ENCODE peak calls at places on chromosomes 2 and 18, in seven cellular contexts. U, K, M, B, Y, I and H are unnamed samples.

GRCh38 chr2:132773331-132773730 is 103.3 kb upstream of the LYPD1 start:
- DNase-seq in I (no peak), U (no peak), Y (no peak), B (no peak), M (no peak), K (no peak), H (no peak)

GRCh38 chr2:81196933-81197628 is 892.5 kb upstream of the LRRTM1 start:
- DNase-seq in K (no peak), I (no peak), M (no peak), Y (peak; percentile 65), B (no peak), U (no peak), H (no peak)

GRCh38 chr2:132668986-132669853 is 785 bp downstream of the LYPD1 start:
- DNase-seq in U (no peak), M (no peak), K (peak; percentile 72), I (peak; percentile 32), Y (peak; percentile 82), B (no peak), H (no peak)

GRCh38 chr2:209476367-209477191 is 52.7 kb downstream of the MAP2 start:
- DNase-seq in I (peak; percentile 4), B (no peak), M (no peak), K (no peak), U (no peak), Y (no peak), H (no peak)

GRCh38 chr2:123953848-123954247 is 71.2 kb upstream of the CNTNAP5 start:
- DNase-seq in U (no peak), Y (no peak), M (no peak), K (no peak), I (no peak), B (no peak), H (no peak)

GRCh38 chr2:30113617-30114293 is 33.1 kb upstream of the YPEL5 start:
- DNase-seq in M (peak; percentile 43), I (no peak), B (no peak), K (no peak), U (no peak), Y (no peak), H (no peak)

GRCh38 chr2:132038179-132038882 is 123.4 kb downstream of the ANKRD30BL start:
- DNase-seq in M (no peak), U (no peak), K (peak; percentile 72), Y (peak; percentile 78), I (peak; percentile 10), B (peak; percentile 8), H (no peak)

GRCh38 chr2:109185801-109186570 is 57.0 kb downstream of the SH3RF3 start:
- DNase-seq in B (no peak), U (no peak), Y (peak; percentile 86), M (no peak), I (no peak), K (no peak), H (no peak)

GRCh38 chr2:10283106-10284062 is 19.3 kb upstream of the HPCAL1 start:
- DNase-seq in M (peak; percentile 98), U (peak; percentile 88), Y (no peak), I (no peak), K (peak; percentile 63), B (no peak), H (no peak)

GRCh38 chr2:50491541-50492114 is 540.3 kb downstream of the NRXN1 start:
- DNase-seq in K (peak; percentile 33), M (peak; percentile 15), Y (no peak), U (peak; percentile 12), I (peak; percentile 52), B (peak; percentile 2), H (no peak)

GRCh38 chr2:101446869-101447268 is 28.0 kb downstream of the RFX8 start:
- DNase-seq in I (no peak), U (no peak), Y (no peak), K (no peak), B (no peak), M (no peak), H (no peak)

GRCh38 chr18:69838620-69839411 is 108.9 kb downstream of the CD226 start:
- DNase-seq in M (peak; percentile 5), K (peak; percentile 12), U (peak; percentile 90), I (no peak), B (peak; percentile 8), Y (no peak), H (no peak)

GRCh38 chr2:178807227-178808008 is at the start of gene TTN:
- DNase-seq in M (no peak), I (peak; percentile 93), K (no peak), U (no peak), Y (no peak), B (no peak), H (no peak)

GRCh38 chr2:233414777-233415570 is 60.7 kb downstream of the DGKD start:
- DNase-seq in K (no peak), U (peak; percentile 43), I (no peak), M (no peak), B (no peak), Y (no peak), H (no peak)

GRCh38 chr18:6683112-6683876 is 46.2 kb upstream of the ARHGAP28 start:
- DNase-seq in B (no peak), M (no peak), Y (peak; percentile 91), K (no peak), U (no peak), I (no peak), H (no peak)

GRCh38 chr18:23493654-23494053 is 9.7 kb upstream of the RMC1 start:
- DNase-seq in I (no peak), M (no peak), B (no peak), U (no peak), K (peak; percentile 93), Y (no peak), H (no peak)

GRCh38 chr18:7021994-7022840 is 95.4 kb downstream of the LAMA1 start:
- DNase-seq in Y (no peak), M (peak; percentile 52), I (peak; percentile 29), B (no peak), K (peak; percentile 4), U (peak; percentile 15), H (no peak)

GRCh38 chr2:80737047-80737446 is 432.5 kb upstream of the LRRTM1 start:
- DNase-seq in K (no peak), U (no peak), M (no peak), Y (no peak), B (no peak), I (no peak), H (no peak)

GRCh38 chr2:8761529-8762164 is 75.8 kb downstream of the KIDINS220 start:
- DNase-seq in B (peak; percentile 35), I (peak; percentile 18), U (peak; percentile 23), K (peak; percentile 42), Y (no peak), M (peak; percentile 49), H (no peak)

GRCh38 chr18:57837917-57838548 is 34.9 kb upstream of the ATP8B1 start:
- DNase-seq in B (no peak), Y (no peak), M (no peak), I (no peak), K (no peak), U (no peak), H (no peak)

GRCh38 chr18:22176622-22177495 is 7.5 kb downstream of the GATA6 start:
- DNase-seq in M (no peak), U (no peak), I (peak; percentile 41), K (peak; percentile 63), B (no peak), Y (peak; percentile 87), H (no peak)

GRCh38 chr2:10548626-10549025 is 100.5 kb upstream of the ODC1 start:
- DNase-seq in I (no peak), B (no peak), U (no peak), M (no peak), K (no peak), Y (no peak), H (no peak)

GRCh38 chr18:77023115-77023782 is 109.3 kb downstream of the MBP start:
- DNase-seq in M (no peak), B (no peak), K (no peak), Y (no peak), U (no peak), I (no peak), H (no peak)

GRCh38 chr2:43293744-43294695 is 67.6 kb upstream of the ZFP36L2 start:
- DNase-seq in M (peak; percentile 94), B (no peak), I (peak; percentile 7), K (no peak), U (peak; percentile 97), Y (no peak), H (no peak)

GRCh38 chr2:44955593-44956449 is 14.3 kb downstream of the SIX3 start:
- DNase-seq in M (peak; percentile 79), U (peak; percentile 46), K (peak; percentile 94), B (peak; percentile 74), Y (peak; percentile 93), I (peak; percentile 88), H (peak; percentile 61)

GRCh38 chr2:54520687-54521086 is 64.6 kb downstream of the SPTBN1 start:
- DNase-seq in K (no peak), U (no peak), B (no peak), Y (no peak), M (no peak), I (no peak), H (no peak)
- H3K9me3 ChIP-seq in K (no peaks in the 10 kb centered on the region), U (no peaks in the 10 kb centered on the region), B (no peaks in the 10 kb centered on the region), Y (no peaks in the 10 kb centered on the region), M (no peaks in the 10 kb centered on the region), I (no peaks in the 10 kb centered on the region), H (no peaks in the 10 kb centered on the region)

GRCh38 chr2:240491483-240491882 is 56.0 kb downstream of the GPC1 start:
- DNase-seq in K (no peak), M (no peak), Y (no peak), B (no peak), I (no peak), U (no peak), H (no peak)
- H3K9me3 ChIP-seq in K (peaks cover 12% of the 10 kb centered on the region), M (peaks cover 60% of the 10 kb centered on the region), Y (peaks cover 35% of the 10 kb centered on the region), B (peaks cover 34% of the 10 kb centered on the region), I (no peaks in the 10 kb centered on the region), U (peaks cover 11% of the 10 kb centered on the region), H (peaks cover 13% of the 10 kb centered on the region)

GRCh38 chr18:4658804-4659203 is 203.7 kb upstream of the DLGAP1 start:
- DNase-seq in B (no peak), U (no peak), K (no peak), Y (no peak), M (no peak), I (no peak), H (no peak)
- H3K9me3 ChIP-seq in B (no peaks in the 10 kb centered on the region), U (no peaks in the 10 kb centered on the region), K (peaks cover 4% of the 10 kb centered on the region), Y (no peaks in the 10 kb centered on the region), M (no peaks in the 10 kb centered on the region), I (no peaks in the 10 kb centered on the region), H (peaks cover 1% of the 10 kb centered on the region)

DNA sequence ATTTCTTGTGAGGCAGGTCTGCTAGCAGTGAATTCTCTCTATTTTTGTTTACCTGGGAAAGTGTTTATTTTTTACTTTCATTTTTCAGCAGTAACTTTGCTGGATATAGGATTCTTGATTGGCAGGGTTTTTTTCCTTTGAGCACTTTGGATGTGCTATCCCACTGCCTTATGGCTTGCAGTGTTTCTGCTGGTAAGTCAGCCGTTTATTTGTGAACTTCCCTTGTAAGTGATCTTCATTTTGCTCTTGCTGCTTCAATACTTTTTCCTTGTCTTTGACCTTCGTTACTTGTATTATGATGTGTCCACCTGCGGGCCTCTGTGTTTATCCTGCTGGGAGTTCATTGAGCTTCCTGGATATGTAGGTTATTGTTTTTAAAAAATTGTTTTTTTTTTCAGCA is 54.7 kb downstream of the SLC66A2 start:
- DNase-seq in M (no peak), Y (no peak), U (no peak), I (no peak), K (no peak), B (no peak), H (no peak)
- H3K9me3 ChIP-seq in M (peaks cover 35% of the 10 kb centered on the region), Y (peaks cover 75% of the 10 kb centered on the region), U (peaks cover 31% of the 10 kb centered on the region), I (no peaks in the 10 kb centered on the region), K (peaks cover 16% of the 10 kb centered on the region), B (peaks cover 57% of the 10 kb centered on the region), H (peaks cover 17% of the 10 kb centered on the region)